ENCODE peak calls at places on chromosomes 7 and 10, in four cellular contexts. W is GM23248, P is hepatocyte, F is MM.1S. D is an unnamed sample. For H3K9me2, the result is how much of the 10 kb centered on the place peaks cover.

GRCh38 chr7:157641866-157642265 is 305.1 kb downstream of the DNAJB6 start:
- DNase-seq in W (no peak), P (no peak), F (no peak), D (no peak)

GRCh38 chr10:124717911-124718734 is 26.1 kb downstream of the FAM53B start:
- DNase-seq in P (no peak), W (no peak), F (no peak), D (no peak)

GRCh38 chr10:79336739-79337138 is 10.5 kb upstream of the PPIF start:
- DNase-seq in F (no peak), W (no peak), P (no peak), D (no peak)

GRCh38 chr10:73758704-73759511 is 14.7 kb downstream of the SEC24C start:
- DNase-seq in F (peak), P (no peak), W (no peak), D (no peak)

GRCh38 chr7:26192485-26193087 is 8.0 kb downstream of the HNRNPA2B1 start:
- DNase-seq in W (no peak), P (no peak), F (no peak), D (no peak)

GRCh38 chr7:4830176-4830575 is 31.7 kb downstream of the PAPOLB start:
- DNase-seq in P (peak), F (no peak), W (peak), D (peak)

GRCh38 chr7:21253740-21254687 is 173.9 kb upstream of the SP4 start:
- DNase-seq in P (peak), W (peak), F (peak), D (peak)

GRCh38 chr7:5429857-5430611 is 6.4 kb upstream of the TNRC18 start:
- DNase-seq in F (no peak), W (peak), P (peak), D (no peak)

GRCh38 chr10:61819208-61819607 is 82.3 kb upstream of the ARID5B start:
- DNase-seq in F (no peak), W (no peak), P (no peak), D (no peak)

GRCh38 chr7:25025218-25025671 is 45.3 kb upstream of the OSBPL3 start:
- DNase-seq in F (no peak), P (peak), W (peak), D (no peak)

GRCh38 chr10:133459454-133460207 is 5.9 kb downstream of the SCART1 start:
- DNase-seq in P (no peak), W (no peak), F (no peak), D (no peak)

GRCh38 chr10:99630439-99630838 is 10.2 kb upstream of the SLC25A28 start:
- DNase-seq in P (peak), F (peak), W (peak), D (peak)

GRCh38 chr10:16987976-16988610 is 141.5 kb downstream of the CUBN start:
- DNase-seq in W (peak), P (no peak), F (no peak), D (no peak)

GRCh38 chr7:94431620-94432295 is 37.1 kb downstream of the COL1A2 start:
- DNase-seq in W (peak), P (no peak), F (no peak), D (no peak)

GRCh38 chr7:32204361-32205018 is 134.3 kb upstream of the PDE1C start:
- DNase-seq in P (peak), W (peak), F (peak), D (peak)

GRCh38 chr10:63703113-63703670 is 182.0 kb downstream of the REEP3 start:
- DNase-seq in F (no peak), P (no peak), W (no peak), D (peak)

GRCh38 chr7:2633538-2634264 is 1.9 kb downstream of the TTYH3 start:
- DNase-seq in W (peak), P (peak), F (no peak), D (no peak)

GRCh38 chr7:98559958-98560357 is 57.1 kb upstream of the NPTX2 start:
- DNase-seq in W (no peak), P (no peak), F (peak), D (peak)

GRCh38 chr7:131895541-131896173 is 339.2 kb upstream of the PODXL start:
- DNase-seq in F (no peak), W (peak), P (peak), D (no peak)

GRCh38 chr7:131899271-131900030 is 343.0 kb upstream of the PODXL start:
- DNase-seq in F (no peak), P (no peak), W (peak), D (no peak)

GRCh38 chr7:131896189-131896855 is 339.9 kb upstream of the PODXL start:
- DNase-seq in P (no peak), F (no peak), W (no peak), D (no peak)

GRCh38 chr7:131898418-131898817 is 342.0 kb upstream of the PODXL start:
- DNase-seq in F (no peak), P (no peak), W (peak), D (no peak)

GRCh38 chr7:131897790-131898165 is 341.4 kb upstream of the PODXL start:
- DNase-seq in P (no peak), F (no peak), W (no peak), D (no peak)
- H3K9me2 ChIP-seq in P (under half), F (under half), W (under half), D (under half)

GRCh38 chr10:49767752-49768151 is 5.6 kb upstream of the OGDHL start:
- DNase-seq in P (no peak), F (no peak), W (no peak), D (no peak)

GRCh38 chr10:49768329-49768728 is 6.2 kb upstream of the OGDHL start:
- DNase-seq in P (no peak), F (no peak), W (no peak), D (no peak)

GRCh38 chr10:49769692-49770091 is 7.6 kb upstream of the OGDHL start:
- DNase-seq in W (no peak), F (no peak), P (no peak), D (no peak)

GRCh38 chr10:49768731-49769130 is 6.6 kb upstream of the OGDHL start:
- DNase-seq in F (no peak), W (no peak), P (no peak), D (no peak)

GRCh38 chr10:49766484-49766883 is 4.4 kb upstream of the OGDHL start:
- DNase-seq in P (no peak), W (no peak), F (no peak), D (no peak)
- H3K9me2 ChIP-seq in P (under half), W (under half), F (under half), D (under half)

GRCh38 chr7:54709283-54709682 is 49.7 kb downstream of the SEC61G start:
- DNase-seq in W (no peak), F (no peak), P (no peak), D (no peak)

GRCh38 chr7:54711900-54712595 is 47.0 kb downstream of the SEC61G start:
- DNase-seq in W (no peak), P (no peak), F (no peak), D (no peak)

DNA sequence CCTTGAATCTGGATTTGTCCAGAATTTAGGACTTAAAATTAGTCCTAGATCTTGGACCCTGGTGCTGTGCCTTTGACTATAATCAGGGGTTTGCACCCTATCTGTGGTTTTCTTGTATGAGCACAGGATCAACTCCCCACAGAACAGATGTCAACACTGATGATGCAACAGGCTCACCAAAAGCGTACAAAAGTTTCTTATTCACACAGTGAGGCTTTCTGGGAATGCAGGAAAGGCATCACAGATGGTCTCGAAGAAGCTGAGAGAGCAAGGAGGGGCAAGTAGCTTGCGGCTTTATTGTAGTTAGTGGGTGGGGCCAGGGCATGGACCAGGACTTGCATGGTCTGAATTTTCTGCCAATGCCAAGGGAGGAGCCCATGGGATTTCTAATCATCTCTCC is 46.2 kb downstream of the SEC61G start:
- DNase-seq in P (no peak), F (no peak), W (no peak), D (no peak)
- H3K9me2 ChIP-seq in P (under half), F (under half), W (under half), D (under half)

DNA sequence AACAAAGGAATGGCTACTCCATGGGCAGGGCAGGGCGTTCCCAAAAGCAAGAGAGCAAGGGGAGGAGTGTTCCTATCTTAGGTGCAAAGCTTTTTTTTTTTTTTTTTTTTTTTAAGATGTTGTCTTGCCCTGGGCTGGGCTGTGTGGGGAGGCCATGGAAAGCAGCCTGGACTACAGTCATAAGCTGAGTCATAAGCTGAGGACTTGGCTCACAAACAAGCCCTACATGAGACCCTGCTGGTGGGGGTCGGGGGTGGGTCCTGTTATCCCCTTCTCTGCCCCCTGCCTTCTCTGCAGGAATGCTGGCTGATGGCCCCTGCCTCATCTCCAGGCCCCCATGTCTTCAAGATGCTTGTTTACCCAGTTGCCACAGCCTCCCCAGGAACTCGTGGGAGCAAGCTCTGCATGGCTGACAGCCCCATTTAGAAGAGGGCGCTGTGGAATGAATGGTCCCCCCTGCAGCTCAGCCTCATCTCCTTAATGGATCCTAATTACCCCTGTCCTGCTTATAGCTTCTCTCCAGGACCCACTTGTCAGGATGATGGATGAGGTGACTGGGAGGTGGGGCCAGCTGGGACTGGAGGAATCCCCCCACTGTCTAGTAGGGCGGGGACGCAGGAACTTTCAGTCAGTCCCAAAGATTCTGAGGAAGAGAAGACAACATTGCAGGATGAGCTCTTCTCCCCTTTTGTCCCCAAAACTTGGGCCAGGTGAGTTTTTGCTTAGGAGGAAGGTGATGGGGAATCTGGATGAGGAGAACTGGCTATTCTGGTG is 340.8 kb upstream of the PODXL start:
- DNase-seq in F (no peak), P (no peak), W (peak), D (no peak)
- H3K9me2 ChIP-seq in F (under half), P (under half), W (under half), D (under half)

DNA sequence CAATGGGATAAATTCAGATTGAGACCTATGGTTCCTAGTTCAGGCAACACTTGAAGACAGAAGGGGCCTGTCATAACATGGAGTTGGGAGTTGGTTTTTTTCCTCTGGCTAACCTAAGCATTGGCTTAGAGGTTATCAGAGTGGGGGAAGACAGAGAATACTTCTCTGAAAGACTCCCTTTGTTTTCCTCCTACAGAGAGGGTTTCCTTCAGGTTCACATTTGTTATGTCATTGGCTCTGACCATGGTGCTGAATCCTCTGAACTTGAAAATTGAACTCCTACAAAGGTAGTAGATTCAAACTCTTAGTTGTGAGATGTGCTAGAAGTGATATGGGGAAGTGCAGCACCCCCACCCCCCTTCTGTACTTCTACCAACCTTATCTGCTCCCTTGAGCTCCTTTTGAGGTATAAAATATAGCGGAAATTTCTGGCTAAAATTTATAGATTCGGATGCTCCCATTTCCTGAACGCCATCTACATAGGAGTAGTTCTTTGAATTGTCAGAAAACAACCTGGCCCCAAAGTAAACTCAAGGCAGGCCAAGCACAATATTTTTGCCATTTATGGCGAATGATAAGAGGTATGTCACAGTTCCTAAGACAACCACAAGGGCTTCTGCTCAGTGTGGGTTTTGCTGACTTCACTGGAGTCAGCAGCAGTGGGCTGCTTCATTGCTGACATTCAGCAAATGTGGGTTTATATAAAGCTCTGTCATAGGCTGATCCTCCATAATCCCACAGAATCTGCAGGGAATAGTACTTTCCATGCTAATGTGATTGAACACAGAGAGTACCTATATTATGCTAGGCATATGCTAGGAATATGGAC is 131.6 kb upstream of the KLF14 start:
- DNase-seq in F (peak), W (peak), P (peak), D (peak)
- H3K9me2 ChIP-seq in F (under half), W (under half), P (under half), D (under half)

GRCh38 chr7:33686001-33686591 is 219.2 kb upstream of the BMPER start:
- DNase-seq in W (no peak), F (no peak), P (peak), D (no peak)
- H3K9me2 ChIP-seq in W (under half), F (under half), P (under half), D (under half)

D was measured in OCI-LY7.